ENCODE peak calls at places on chromosome 3, in nine cellular contexts. X, E, C, U, N, J, R, M and K are unnamed samples.

GRCh38 chr3:172208586-172209332 is 169.4 kb downstream of the FNDC3B start:
- DNase-seq in C (no peak), U (no peak), N (peak; percentile 56), R (peak; percentile 39), X (no peak), E (no peak), J (no peak), M (no peak), K (no peak)

GRCh38 chr3:40899286-40899712 is 300.0 kb upstream of the CTNNB1 start:
- DNase-seq in J (no peak), N (peak; percentile 61), C (no peak), M (no peak), X (no peak), R (no peak), E (no peak), U (no peak), K (no peak)

GRCh38 chr3:48414376-48415250 is 15.3 kb downstream of the PLXNB1 start:
- DNase-seq in E (no peak), M (no peak), J (no peak), U (no peak), X (no peak), C (no peak), N (no peak), R (no peak), K (no peak)

GRCh38 chr3:177069514-177070329 is 127.6 kb downstream of the TBL1XR1 start:
- DNase-seq in N (peak; percentile 59), U (no peak), X (no peak), M (peak; percentile 94), C (no peak), R (no peak), J (peak; percentile 47), E (no peak), K (no peak)

GRCh38 chr3:125140817-125141595 is 71.5 kb downstream of the SLC12A8 start:
- DNase-seq in U (no peak), R (no peak), N (peak; percentile 30), J (no peak), M (no peak), E (no peak), C (no peak), X (no peak), K (no peak)

GRCh38 chr3:146177072-146177936 is 16.3 kb upstream of the PLOD2 start:
- DNase-seq in M (no peak), C (peak; percentile 40), U (no peak), J (peak; percentile 88), X (peak; percentile 53), E (no peak), R (no peak), N (no peak), K (no peak)

GRCh38 chr3:1532935-1533606 is 440.2 kb downstream of the CNTN6 start:
- DNase-seq in X (no peak), C (no peak), M (no peak), R (no peak), J (no peak), E (no peak), U (no peak), N (no peak), K (no peak)

GRCh38 chr3:190225186-190225692 is 97.0 kb downstream of the CLDN1 start:
- DNase-seq in R (peak; percentile 30), C (peak; percentile 39), U (no peak), M (peak; percentile 79), E (peak; percentile 21), J (peak; percentile 58), X (no peak), N (peak; percentile 23), K (no peak)

GRCh38 chr3:185279582-185280138 is 25.8 kb upstream of the EHHADH start:
- DNase-seq in C (no peak), X (no peak), E (no peak), U (no peak), N (no peak), M (no peak), R (no peak), J (no peak), K (no peak)

GRCh38 chr3:155292133-155292532 is 1.4 kb downstream of the STRIT1 start:
- DNase-seq in C (no peak), N (no peak), U (no peak), M (no peak), E (no peak), R (no peak), X (no peak), J (no peak), K (no peak)

GRCh38 chr3:51679777-51680176 is 8.7 kb downstream of the TEX264 start:
- DNase-seq in E (no peak), X (no peak), J (no peak), U (no peak), M (no peak), C (no peak), R (no peak), N (no peak), K (no peak)

GRCh38 chr3:158200973-158201372 is 91.1 kb downstream of the RSRC1 start:
- DNase-seq in C (no peak), U (no peak), M (no peak), X (no peak), E (no peak), R (no peak), N (no peak), J (no peak), K (peak; percentile 5)

GRCh38 chr3:170483485-170484262 is 65.0 kb downstream of the CLDN11 start:
- DNase-seq in E (no peak), J (no peak), C (no peak), N (peak; percentile 11), U (no peak), X (no peak), M (no peak), R (no peak), K (no peak)

GRCh38 chr3:72164635-72164978 is 379.7 kb upstream of the PROK2 start:
- DNase-seq in N (no peak), C (no peak), E (no peak), U (no peak), J (no peak), X (no peak), R (no peak), M (no peak), K (no peak)

GRCh38 chr3:138578961-138579574 is 15.0 kb downstream of the CEP70 start:
- DNase-seq in N (no peak), M (no peak), R (peak; percentile 22), J (no peak), X (no peak), U (no peak), C (no peak), E (no peak), K (no peak)
- H3K4me1 ChIP-seq in N (no peaks in the 10 kb centered on the region), M (no peaks in the 10 kb centered on the region), R (peaks cover 16% of the 10 kb centered on the region), J (no peaks in the 10 kb centered on the region), X (peaks cover 8% of the 10 kb centered on the region), U (peaks cover 9% of the 10 kb centered on the region), C (no peaks in the 10 kb centered on the region), E (peaks cover 10% of the 10 kb centered on the region), K (peaks cover 7% of the 10 kb centered on the region)

DNA sequence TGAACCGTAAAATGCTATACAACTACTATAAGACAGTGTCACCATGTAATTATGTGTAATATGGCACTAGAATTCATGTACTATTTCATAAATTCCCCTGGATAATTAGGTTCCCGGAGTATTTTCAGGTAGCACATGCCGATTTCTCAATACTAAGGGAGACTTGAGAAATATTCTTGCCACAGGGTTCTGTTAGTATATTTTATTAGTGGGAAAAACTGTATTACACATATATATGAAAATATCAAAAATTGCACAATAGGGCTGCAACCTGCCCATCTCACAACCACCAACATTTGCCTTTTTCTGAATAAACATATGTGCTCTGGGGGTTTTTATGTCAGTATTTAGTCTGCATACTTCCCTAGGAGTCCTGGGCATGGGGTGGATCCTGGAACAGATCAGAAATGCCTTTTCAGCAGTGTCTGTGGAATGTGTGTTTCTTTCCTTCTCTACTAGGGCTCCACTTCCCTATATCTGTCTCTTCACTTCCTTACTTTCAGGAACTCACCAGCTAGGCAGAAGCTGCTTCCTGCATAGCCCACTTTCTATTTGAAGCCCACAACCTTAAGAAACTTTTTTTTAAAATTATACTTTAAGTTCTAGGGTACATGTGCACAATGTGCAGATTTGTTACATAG is 87.5 kb downstream of the RPL39L start:
- DNase-seq in C (no peak), E (no peak), R (no peak), X (no peak), M (no peak), N (no peak), J (no peak), U (no peak), K (no peak)
- H3K9me3 ChIP-seq in C (no peaks in the 10 kb centered on the region), E (no peaks in the 10 kb centered on the region), R (no peaks in the 10 kb centered on the region), X (peaks cover 36% of the 10 kb centered on the region), M (peaks cover 3% of the 10 kb centered on the region), N (no peaks in the 10 kb centered on the region), J (no peaks in the 10 kb centered on the region), U (no peaks in the 10 kb centered on the region), K (no peaks in the 10 kb centered on the region)

DNA sequence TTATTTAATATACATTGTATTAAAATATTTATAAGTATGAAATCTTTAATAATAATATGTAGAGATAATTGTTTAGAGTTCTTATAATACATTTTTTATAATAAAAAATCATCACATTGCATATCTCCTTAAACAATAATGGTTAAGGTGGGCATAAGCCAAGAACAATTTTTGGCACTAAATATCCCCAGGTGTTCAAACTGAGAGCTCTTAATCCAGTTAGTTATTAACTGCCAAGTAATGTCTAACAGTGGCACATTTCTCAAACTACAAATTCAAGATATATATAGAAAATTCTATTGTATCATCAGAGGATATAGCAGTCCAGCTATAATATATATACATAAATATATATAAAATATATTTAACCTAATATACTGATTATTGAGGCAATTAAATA is 680.8 kb downstream of the SI start:
- DNase-seq in J (no peak), C (no peak), R (no peak), U (no peak), N (no peak), X (no peak), E (no peak), M (no peak), K (no peak)
- H3K4me3 ChIP-seq in J (no peak overlapping the region), C (no peak overlapping the region), R (no peak overlapping the region), U (no peak overlapping the region), N (no peak overlapping the region), X (no peak overlapping the region), E (no peak overlapping the region), M (no peak overlapping the region), K (no peak overlapping the region)

DNA sequence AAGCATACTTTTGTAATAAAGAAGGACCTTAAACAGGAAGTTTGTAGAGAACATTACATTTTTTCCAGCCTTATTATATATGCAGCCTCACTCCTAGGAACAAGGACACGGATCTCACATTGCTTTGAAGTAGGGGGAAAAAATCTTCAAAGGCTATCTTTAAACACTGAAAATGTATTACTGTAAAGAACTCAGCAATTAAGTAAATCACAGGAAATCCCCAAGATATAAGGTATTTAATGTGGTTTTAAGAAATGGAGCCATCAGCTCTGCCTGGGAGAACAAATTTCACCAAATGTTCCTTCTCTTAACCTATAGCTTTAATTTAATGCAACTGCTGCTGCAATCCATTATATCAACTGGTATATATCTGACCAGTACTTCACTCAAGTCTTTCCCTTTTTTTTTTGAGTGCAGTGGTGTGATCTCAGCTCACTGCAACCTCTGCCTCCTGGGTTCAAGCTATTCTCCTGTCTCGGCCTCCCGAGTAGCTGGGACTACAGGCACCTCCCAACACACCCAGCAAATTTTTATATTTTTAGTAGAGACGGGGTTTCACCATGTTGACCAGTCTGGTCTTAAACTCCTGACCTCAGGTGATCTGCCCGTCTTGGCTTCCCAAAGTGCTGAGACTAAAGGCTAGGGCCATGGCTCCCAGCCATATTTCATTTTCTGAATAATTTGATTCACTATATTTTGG is 2.8 kb downstream of the BTLA start:
- DNase-seq in U (no peak), X (no peak), M (no peak), E (no peak), J (no peak), C (no peak), N (no peak), R (no peak), K (no peak)
- H3K4me1 ChIP-seq in U (peaks cover 48% of the 10 kb centered on the region), X (no peaks in the 10 kb centered on the region), M (no peaks in the 10 kb centered on the region), E (no peaks in the 10 kb centered on the region), J (peaks cover 18% of the 10 kb centered on the region), C (no peaks in the 10 kb centered on the region), N (no peaks in the 10 kb centered on the region), R (no peaks in the 10 kb centered on the region), K (peaks cover 42% of the 10 kb centered on the region)

GRCh38 chr3:139870000-139870675 is 64.8 kb upstream of the CLSTN2 start:
- DNase-seq in X (no peak), M (no peak), E (no peak), C (no peak), R (no peak), U (no peak), J (no peak), N (no peak), K (no peak)
- H3K9me3 ChIP-seq in X (peaks cover 4% of the 10 kb centered on the region), M (no peaks in the 10 kb centered on the region), E (no peaks in the 10 kb centered on the region), C (no peaks in the 10 kb centered on the region), R (no peaks in the 10 kb centered on the region), U (no peaks in the 10 kb centered on the region), J (peaks cover 4% of the 10 kb centered on the region), N (no peaks in the 10 kb centered on the region), K (no peaks in the 10 kb centered on the region)